ENCODE peak calls at places on chromosomes 5 and 9, in eight cellular contexts. Q is transverse colon, A is sigmoid colon, E is GM23338, C is H1, G is SK-N-SH, H is HepG2, L is prostate gland. O is an unnamed sample.

GRCh38 chr5:143347698-143348344 is 55.7 kb downstream of the NR3C1 start:
- DNase-seq in L (no peak), A (no peak), E (no peak), C (no peak), Q (no peak), G (no peak), H (peak; percentile 56), O (no peak)

GRCh38 chr9:36625006-36625600 is 52.4 kb downstream of the MELK start:
- DNase-seq in C (no peak), H (no peak), Q (peak; percentile 8), E (no peak), A (peak; percentile 74), G (no peak), L (no peak), O (no peak)

GRCh38 chr9:123031963-123032362 is 1.5 kb upstream of the GPR21 start:
- DNase-seq in Q (no peak), H (no peak), A (no peak), C (no peak), E (no peak), L (no peak), G (no peak), O (no peak)

GRCh38 chr5:162248107-162248713 is 180.6 kb downstream of the GABRG2 start:
- DNase-seq in C (peak; percentile 34), L (no peak), G (peak; percentile 29), A (no peak), H (peak; percentile 15), E (peak; percentile 91), Q (no peak), O (no peak)

GRCh38 chr5:54312499-54312898 is 2.1 kb upstream of the ARL15 start:
- DNase-seq in E (no peak), Q (no peak), A (no peak), L (no peak), G (no peak), C (no peak), H (no peak), O (no peak)

GRCh38 chr9:137416006-137416562 is 6.9 kb downstream of the EXD3 start:
- DNase-seq in C (no peak), L (no peak), Q (no peak), H (no peak), G (no peak), A (no peak), E (no peak), O (no peak)

GRCh38 chr5:92042237-92042636 is 659.1 kb upstream of the ARRDC3 start:
- DNase-seq in Q (no peak), H (no peak), E (no peak), A (no peak), C (no peak), G (no peak), L (no peak), O (no peak)

GRCh38 chr5:141822134-141822533 is 56.1 kb downstream of the PCDH1 start:
- DNase-seq in L (peak; percentile 51), Q (no peak), E (peak; percentile 3), H (no peak), G (no peak), C (no peak), A (no peak), O (peak; percentile 64)

GRCh38 chr9:135971892-135972291 is 10.7 kb upstream of the UBAC1 start:
- DNase-seq in G (no peak), Q (peak; percentile 87), C (peak; percentile 68), L (peak; percentile 50), H (peak; percentile 71), A (peak; percentile 52), E (peak; percentile 96), O (no peak)

GRCh38 chr9:106981396-106982287 is 118.7 kb downstream of the ZNF462 start:
- DNase-seq in L (no peak), E (no peak), C (no peak), Q (no peak), A (no peak), H (no peak), G (no peak), O (no peak)
- TF ChIP-seq POLR2AphosphoS5 in L (no peak), E (no peak), C (peak; percentile 31), Q (no peak), A (no peak), H (no peak), G (no peak), O (no peak)

GRCh38 chr5:56616454-56617160 is 198.7 kb upstream of the MAP3K1 start:
- DNase-seq in G (no peak), E (no peak), C (no peak), A (no peak), L (peak; percentile 82), Q (no peak), H (no peak), O (no peak)
- H3K4me3 ChIP-seq in G (no peak overlapping the region), E (no peak overlapping the region), C (no peak overlapping the region), A (no peak overlapping the region), L (no peak overlapping the region), Q (no peak overlapping the region), H (no peak overlapping the region), O (no peak overlapping the region)

GRCh38 chr9:128118971-128119665 is 8.4 kb downstream of the PTGES2 start:
- DNase-seq in L (no peak), E (no peak), A (peak; percentile 53), G (no peak), Q (peak; percentile 7), H (no peak), C (no peak), O (peak; percentile 68)
- TF ChIP-seq POLR2AphosphoS5 in L (no peak), E (no peak), A (no peak), G (no peak), Q (no peak), H (no peak), C (peak; percentile 16), O (no peak)

GRCh38 chr5:25963251-25964008 is 1075.0 kb downstream of the CDH9 start:
- DNase-seq in L (no peak), Q (no peak), H (no peak), C (no peak), G (no peak), E (no peak), A (no peak), O (no peak)

GRCh38 chr5:25964009-25964372 is 1074.4 kb downstream of the CDH9 start:
- DNase-seq in H (no peak), C (no peak), A (no peak), L (no peak), G (no peak), Q (no peak), E (no peak), O (no peak)
- H3K4me3 ChIP-seq in H (no peak overlapping the region), C (no peak overlapping the region), A (no peak overlapping the region), L (no peak overlapping the region), G (no peak overlapping the region), Q (no peak overlapping the region), E (no peak overlapping the region), O (no peak overlapping the region)

DNA sequence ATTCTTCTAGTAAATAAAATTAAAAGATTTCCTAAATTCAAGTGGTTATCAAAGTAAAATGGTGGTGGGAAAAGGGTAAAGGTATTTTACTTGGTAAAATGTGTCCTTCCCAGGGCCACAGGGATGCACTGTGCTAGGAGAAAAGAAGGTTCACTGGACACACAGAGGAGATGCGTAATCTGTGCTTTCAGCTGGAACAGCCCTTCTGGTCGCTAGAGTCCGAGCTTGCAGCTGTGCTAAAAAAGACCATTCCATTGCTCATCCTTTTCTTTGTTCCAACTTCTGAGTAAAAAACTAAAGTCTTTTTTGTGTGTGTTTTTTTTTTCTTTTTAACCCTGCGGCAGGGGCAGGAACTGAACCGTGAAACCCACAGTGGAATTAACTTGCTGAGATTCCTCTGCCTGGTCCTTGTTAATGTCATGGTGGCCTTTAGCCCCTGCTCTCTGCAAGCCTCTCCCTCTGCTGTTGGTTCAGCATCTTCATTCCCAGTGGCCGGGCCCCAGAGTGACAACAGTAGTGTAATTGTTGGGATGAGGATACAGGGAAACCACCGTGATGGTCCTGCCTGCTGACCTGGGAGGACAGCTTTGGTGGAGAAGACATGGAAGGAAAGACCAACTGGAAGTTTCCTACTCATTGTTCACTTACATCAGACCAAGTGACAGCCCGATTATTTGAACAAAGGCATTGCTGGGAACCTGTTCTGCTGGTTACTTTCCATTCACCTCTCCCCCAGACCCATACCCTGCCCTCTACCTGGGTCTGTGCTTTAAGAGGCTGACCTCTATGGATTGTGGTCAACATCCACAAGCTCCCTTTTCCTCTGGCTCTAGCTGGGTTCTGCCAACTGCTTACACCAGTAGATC is 31.9 kb upstream of the FSTL4 start:
- DNase-seq in Q (no peak), A (no peak), L (no peak), C (no peak), E (no peak), H (no peak), G (no peak), O (no peak)
- TF ChIP-seq POLR2AphosphoS5 in Q (no peak), A (no peak), L (no peak), C (no peak), E (no peak), H (no peak), G (no peak), O (no peak)

GRCh38 chr5:174732040-174733020 is 7.9 kb downstream of the MSX2 start:
- DNase-seq in Q (no peak), E (peak; percentile 63), C (no peak), G (no peak), A (no peak), L (no peak), H (no peak), O (no peak)
- H3K4me3 ChIP-seq in Q (no peak overlapping the region), E (peak overlapping the region; percentile 54), C (peak overlapping the region; percentile 53), G (no peak overlapping the region), A (no peak overlapping the region), L (no peak overlapping the region), H (no peak overlapping the region), O (no peak overlapping the region)

GRCh38 chr9:12923472-12924009 is 148.7 kb downstream of the LURAP1L start:
- DNase-seq in A (no peak), G (no peak), C (no peak), L (no peak), H (no peak), Q (peak; percentile 9), E (no peak), O (no peak)
- TF ChIP-seq POLR2AphosphoS5 in A (peak; percentile 14), G (no peak), C (no peak), L (no peak), H (no peak), Q (peak; percentile 54), E (no peak), O (no peak)

GRCh38 chr5:107505763-107506534 is 164.8 kb downstream of the EFNA5 start:
- DNase-seq in G (no peak), L (no peak), C (no peak), E (no peak), Q (no peak), H (no peak), A (no peak), O (no peak)
- H3K4me3 ChIP-seq in G (no peak overlapping the region), L (no peak overlapping the region), C (no peak overlapping the region), E (no peak overlapping the region), Q (peak overlapping the region; percentile 11), H (no peak overlapping the region), A (no peak overlapping the region), O (no peak overlapping the region)

GRCh38 chr5:135262364-135262763 is 136.7 kb downstream of the MACROH2A1 start:
- DNase-seq in Q (no peak), H (no peak), A (no peak), C (no peak), E (no peak), L (no peak), G (no peak), O (no peak)

GRCh38 chr5:135264451-135265445 is 134.3 kb downstream of the MACROH2A1 start:
- DNase-seq in E (no peak), C (no peak), Q (no peak), A (no peak), G (no peak), H (no peak), L (no peak), O (no peak)

GRCh38 chr5:135265497-135266300 is 133.3 kb downstream of the MACROH2A1 start:
- DNase-seq in Q (no peak), G (no peak), L (no peak), H (no peak), A (no peak), E (no peak), C (no peak), O (no peak)

GRCh38 chr5:135266301-135266630 is 132.8 kb downstream of the MACROH2A1 start:
- DNase-seq in A (no peak), G (no peak), Q (no peak), H (no peak), L (no peak), E (no peak), C (no peak), O (no peak)

GRCh38 chr5:135263022-135263668 is 135.9 kb downstream of the MACROH2A1 start:
- DNase-seq in L (no peak), H (peak; percentile 98), C (no peak), E (no peak), Q (no peak), G (no peak), A (no peak), O (no peak)
- TF ChIP-seq POLR2AphosphoS5 in L (no peak), H (peak; percentile 43), C (no peak), E (no peak), Q (no peak), G (no peak), A (no peak), O (no peak)

O was measured in spleen.